ENCODE peak calls at places on chromosomes 4 and X, in four cellular contexts. N is endothelial cell of umbilical vein, S is fibroblast of lung, R is mammary epithelial cell. A is an unnamed sample.

GRCh38 chr4:177367336-177367735 is 57.7 kb downstream of the NEIL3 start:
- DNase-seq in N (no peak), S (peak), R (peak), A (peak)

GRCh38 chr4:5186584-5187170 is 135.4 kb downstream of the STK32B start:
- DNase-seq in N (peak), S (no peak), R (no peak), A (no peak)

GRCh38 chrX:3425031-3425430 is 78.6 kb upstream of the MXRA5 start:
- DNase-seq in N (no peak), S (no peak), R (no peak), A (no peak)

GRCh38 chr4:57342406-57342805 is 232.2 kb upstream of the IGFBP7 start:
- DNase-seq in N (no peak), S (peak), R (peak), A (no peak)

GRCh38 chr4:166174717-166175510 is 301.9 kb downstream of the TLL1 start:
- DNase-seq in N (peak), S (peak), R (peak), A (no peak)

GRCh38 chr4:144647095-144647959 is 1.4 kb downstream of the HHIP start:
- DNase-seq in N (peak), S (peak), R (no peak), A (peak)

GRCh38 chr4:82623284-82623683 is 61.5 kb upstream of the TMEM150C start:
- DNase-seq in N (no peak), S (no peak), R (no peak), A (no peak)

GRCh38 chr4:166435449-166435848 is 562.4 kb downstream of the TLL1 start:
- DNase-seq in N (peak), S (peak), R (peak), A (no peak)

GRCh38 chr4:168097161-168097560 is 4.8 kb downstream of the ANXA10 start:
- DNase-seq in N (no peak), S (peak), R (no peak), A (no peak)

GRCh38 chr4:15547392-15547791 is 77.7 kb downstream of the CC2D2A start:
- DNase-seq in N (no peak), S (no peak), R (no peak), A (no peak)

GRCh38 chr4:175373031-175373430 is 439.0 kb downstream of the GPM6A start:
- DNase-seq in N (no peak), S (peak), R (no peak), A (no peak)

GRCh38 chr4:74456056-74456744 is 11.3 kb downstream of the AREG start:
- DNase-seq in N (no peak), S (no peak), R (peak), A (no peak)

GRCh38 chrX:135185795-135186443 is 14.7 kb upstream of the CT55 start:
- DNase-seq in N (peak), S (peak), R (peak), A (peak)

GRCh38 chrX:150903110-150903508 is 4.6 kb upstream of the CD99L2 start:
- DNase-seq in N (no peak), S (no peak), R (no peak), A (peak)

GRCh38 chr4:125461676-125462363 is 147.1 kb downstream of the FAT4 start:
- DNase-seq in N (no peak), S (no peak), R (no peak), A (no peak)
- H3K9ac ChIP-seq in N (no peak), S (no peak), R (no peak), A (no peak)

GRCh38 chrX:64975989-64976672 is at the start of gene ZC4H2:
- DNase-seq in N (peak), S (peak), R (peak), A (peak)
- H3K4me3 ChIP-seq in N (peak), S (peak), R (peak), A (peak)

GRCh38 chrX:130343411-130343810 is 3.7 kb downstream of the SLC25A14 start:
- DNase-seq in N (no peak), S (peak), R (no peak), A (no peak)
- H3K9ac ChIP-seq in N (no peak), S (no peak), R (no peak), A (no peak)

DNA sequence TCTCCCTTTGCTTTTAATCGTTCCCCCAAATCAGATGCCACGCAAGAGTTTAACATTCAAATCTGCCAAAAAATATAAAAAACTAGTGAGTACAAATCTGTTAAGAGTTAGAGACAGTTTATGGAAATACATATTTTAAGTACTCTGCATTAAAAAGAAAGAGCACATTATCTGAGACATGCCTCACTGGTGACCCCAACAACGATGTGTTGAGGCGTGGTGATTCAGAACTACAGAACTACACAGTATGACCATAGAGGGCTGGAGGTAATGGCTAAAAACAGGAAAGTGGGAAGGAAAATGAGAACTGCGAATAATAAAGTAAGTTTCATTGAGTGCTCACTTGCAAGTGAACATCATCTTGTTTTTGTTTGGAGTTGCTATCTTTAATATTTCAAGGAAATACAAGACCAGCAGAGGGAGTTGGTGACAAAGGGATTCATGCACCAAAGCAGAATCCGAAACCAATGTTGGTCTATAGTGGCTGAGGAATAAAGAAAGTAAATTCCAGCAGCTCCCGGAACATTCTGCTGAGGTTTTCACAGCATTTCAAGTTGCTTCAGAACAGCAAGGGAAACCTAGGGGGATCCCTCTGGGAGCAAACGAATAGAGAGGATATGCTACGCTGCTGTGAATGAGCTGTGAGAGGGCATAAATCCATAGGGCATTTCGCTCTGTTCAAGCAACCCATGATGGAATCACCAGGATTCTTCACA is 92.2 kb downstream of the DCHS2 start:
- DNase-seq in N (no peak), S (no peak), R (peak), A (peak)
- H3K4me3 ChIP-seq in N (no peak), S (no peak), R (peak), A (no peak)

GRCh38 chrX:129590596-129590995 is 50.5 kb downstream of the OCRL start:
- DNase-seq in N (no peak), S (no peak), R (no peak), A (no peak)

GRCh38 chrX:129586446-129586845 is 46.4 kb downstream of the OCRL start:
- DNase-seq in N (no peak), S (no peak), R (no peak), A (no peak)

GRCh38 chrX:129585143-129585542 is 45.1 kb downstream of the OCRL start:
- DNase-seq in N (no peak), S (no peak), R (no peak), A (no peak)

GRCh38 chrX:129581904-129582303 is 41.8 kb downstream of the OCRL start:
- DNase-seq in N (no peak), S (peak), R (no peak), A (no peak)

DNA sequence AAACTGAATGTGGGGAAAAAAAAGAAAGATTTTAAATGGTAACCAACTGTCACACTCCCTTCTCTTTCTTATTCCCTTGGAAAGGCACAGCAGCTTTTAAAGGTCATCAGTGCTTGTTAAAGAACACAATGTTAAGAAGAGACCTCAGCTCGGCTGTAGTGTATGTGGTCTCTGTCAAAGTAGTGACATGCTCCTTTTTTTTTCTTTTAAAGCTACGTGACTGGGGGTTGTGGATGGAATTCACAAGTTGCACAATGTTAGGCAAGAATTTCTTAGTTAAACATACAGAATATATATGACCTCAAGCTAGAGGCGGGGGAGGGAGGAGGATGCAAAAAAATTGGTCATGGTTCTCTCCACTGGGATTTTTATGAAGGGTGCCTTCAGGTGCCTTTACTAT is 45.6 kb downstream of the OCRL start:
- DNase-seq in N (no peak), S (no peak), R (no peak), A (no peak)
- H3K9ac ChIP-seq in N (no peak), S (no peak), R (no peak), A (no peak)

GRCh38 chrX:149629730-149630387 is 1.7 kb downstream of the TMEM185A start:
- DNase-seq in N (no peak), S (no peak), R (no peak), A (no peak)

GRCh38 chrX:149628768-149629167 is 2.8 kb downstream of the TMEM185A start:
- DNase-seq in N (no peak), S (no peak), R (no peak), A (no peak)

GRCh38 chrX:149628280-149628679 is 3.3 kb downstream of the TMEM185A start:
- DNase-seq in N (no peak), S (no peak), R (peak), A (no peak)

GRCh38 chrX:149631293-149632165 is at the start of gene TMEM185A:
- DNase-seq in N (peak), S (peak), R (peak), A (peak)

GRCh38 chrX:149630681-149631292 is 805 bp downstream of the TMEM185A start:
- DNase-seq in N (peak), S (peak), R (peak), A (no peak)
- H3K4me3 ChIP-seq in N (peak), S (peak), R (peak), A (peak)

A was measured in neural progenitor cell.